ENCODE peak calls at places on chromosomes 6 and 20, in five cellular contexts. One of them, this sample, is unnamed.

GRCh38 chr20:9483131-9483530 is 31.3 kb upstream of the LAMP5 start:
- DNase-seq in activated gamma-delta T cell: no peak
- DNase-seq in AML-193: no peak
- DNase-seq in LoVo: no peak
- DNase-seq in NCI-H1436 treated with DMSO at 0.1 percent for 48 hours: no peak
- DNase-seq in this sample: no peak

GRCh38 chr6:2938632-2939083 is 32.7 kb downstream of the SERPINB6 start:
- DNase-seq in NCI-H1436 treated with DMSO at 0.1 percent for 48 hours: no peak
- DNase-seq in activated gamma-delta T cell: no peak
- DNase-seq in AML-193: peak
- DNase-seq in LoVo: peak
- DNase-seq in this sample: no peak

GRCh38 chr6:5112065-5112799 is 27.1 kb downstream of the PPP1R3G start:
- DNase-seq in activated gamma-delta T cell: no peak
- DNase-seq in AML-193: no peak
- DNase-seq in LoVo: no peak
- DNase-seq in NCI-H1436 treated with DMSO at 0.1 percent for 48 hours: no peak
- DNase-seq in this sample: no peak

GRCh38 chr20:12113468-12114371 is 196.0 kb downstream of the BTBD3 start:
- DNase-seq in activated gamma-delta T cell: no peak
- DNase-seq in LoVo: no peak
- DNase-seq in AML-193: no peak
- DNase-seq in NCI-H1436 treated with DMSO at 0.1 percent for 48 hours: no peak
- DNase-seq in this sample: no peak

GRCh38 chr6:111228094-111228493 is 140.8 kb downstream of the SLC16A10 start:
- DNase-seq in activated gamma-delta T cell: no peak
- DNase-seq in AML-193: no peak
- DNase-seq in LoVo: no peak
- DNase-seq in NCI-H1436 treated with DMSO at 0.1 percent for 48 hours: no peak
- DNase-seq in this sample: no peak

GRCh38 chr6:137192821-137193220 is 19.4 kb upstream of the IL22RA2 start:
- DNase-seq in NCI-H1436 treated with DMSO at 0.1 percent for 48 hours: no peak
- DNase-seq in LoVo: no peak
- DNase-seq in AML-193: no peak
- DNase-seq in activated gamma-delta T cell: no peak
- DNase-seq in this sample: no peak

GRCh38 chr20:33549229-33549628 is 59.3 kb downstream of the CBFA2T2 start:
- DNase-seq in activated gamma-delta T cell: no peak
- DNase-seq in LoVo: no peak
- DNase-seq in NCI-H1436 treated with DMSO at 0.1 percent for 48 hours: no peak
- DNase-seq in AML-193: no peak
- DNase-seq in this sample: no peak

GRCh38 chr6:34679552-34680255 is 16.9 kb downstream of the ILRUN start:
- DNase-seq in NCI-H1436 treated with DMSO at 0.1 percent for 48 hours: no peak
- DNase-seq in activated gamma-delta T cell: no peak
- DNase-seq in AML-193: peak
- DNase-seq in LoVo: no peak
- DNase-seq in this sample: no peak